ENCODE peak calls at places on chromosomes 11 and 22, in nine cellular contexts. B is heart left ventricle; M is uterus; Y is ovary; I is effector memory CD4-positive, alpha-beta T cell; E is left lung; H is CD4-positive, alpha-beta T cell; J is BE2C; W is H9. F is an unnamed sample.

GRCh38 chr11:117855452-117855851 is 21.0 kb downstream of the FXYD6 start:
- DNase-seq in H (no peak), W (peak; percentile 26), E (no peak), J (no peak), I (no peak), Y (peak; percentile 13), M (peak; percentile 11), B (peak; percentile 4), F (no peak)

GRCh38 chr11:83278351-83278750 is 7.8 kb downstream of the CCDC90B start:
- DNase-seq in I (no peak), Y (no peak), M (no peak), E (no peak), W (no peak), H (no peak), B (no peak), J (no peak), F (no peak)

GRCh38 chr22:37862570-37863325 is 13.5 kb downstream of the EIF3L start:
- DNase-seq in B (no peak), H (no peak), W (no peak), E (no peak), J (no peak), Y (no peak), M (no peak), I (no peak), F (no peak)

GRCh38 chr11:15146271-15147003 is 31.7 kb downstream of the INSC start:
- DNase-seq in E (no peak), J (no peak), W (no peak), Y (no peak), H (no peak), I (no peak), B (no peak), M (no peak), F (no peak)

GRCh38 chr11:116791002-116791812 is 472 bp downstream of the APOA5 start:
- DNase-seq in Y (peak; percentile 87), E (peak; percentile 77), W (peak; percentile 91), J (peak; percentile 87), M (peak; percentile 69), B (peak; percentile 78), H (peak; percentile 71), I (peak; percentile 52), F (peak; percentile 71)

GRCh38 chr11:29224739-29225384 is 792.0 kb downstream of the KCNA4 start:
- DNase-seq in E (no peak), Y (no peak), I (no peak), M (no peak), J (no peak), H (no peak), B (no peak), W (peak; percentile 60), F (no peak)

GRCh38 chr11:64874308-64874707 is 4.1 kb downstream of the EHD1 start:
- DNase-seq in H (peak; percentile 44), W (no peak), I (peak; percentile 52), E (no peak), J (no peak), M (no peak), Y (no peak), B (no peak), F (no peak)

GRCh38 chr11:2150206-2150847 is 10.7 kb downstream of the INS start:
- DNase-seq in Y (no peak), B (no peak), H (no peak), W (no peak), J (no peak), M (no peak), E (no peak), I (no peak), F (no peak)

GRCh38 chr11:60855726-60856633 is at the start of gene PTGDR2:
- DNase-seq in M (no peak), E (no peak), I (no peak), J (no peak), H (no peak), Y (no peak), W (no peak), B (no peak), F (no peak)

GRCh38 chr11:58775066-58775708 is 43.4 kb upstream of the GLYAT start:
- DNase-seq in B (no peak), E (no peak), W (no peak), I (no peak), Y (no peak), H (no peak), M (no peak), J (no peak), F (no peak)

GRCh38 chr11:74682731-74683278 is 48.4 kb downstream of the CHRDL2 start:
- DNase-seq in Y (peak; percentile 23), W (no peak), E (no peak), M (no peak), B (no peak), J (no peak), H (no peak), I (no peak), F (no peak)

GRCh38 chr11:104968856-104969776 is 742 bp upstream of the CASP4 start:
- DNase-seq in Y (peak; percentile 43), M (peak; percentile 21), J (peak; percentile 25), I (no peak), H (no peak), W (peak; percentile 67), E (peak; percentile 34), B (peak; percentile 29), F (no peak)

GRCh38 chr11:48095779-48096470 is 115.6 kb downstream of the PTPRJ start:
- DNase-seq in W (no peak), B (no peak), E (no peak), Y (peak; percentile 56), H (no peak), M (no peak), J (no peak), I (no peak), F (no peak)

GRCh38 chr11:24046731-24047130 is 450.1 kb upstream of the LUZP2 start:
- DNase-seq in M (no peak), I (no peak), E (no peak), H (no peak), B (no peak), Y (no peak), J (no peak), W (no peak), F (no peak)

DNA sequence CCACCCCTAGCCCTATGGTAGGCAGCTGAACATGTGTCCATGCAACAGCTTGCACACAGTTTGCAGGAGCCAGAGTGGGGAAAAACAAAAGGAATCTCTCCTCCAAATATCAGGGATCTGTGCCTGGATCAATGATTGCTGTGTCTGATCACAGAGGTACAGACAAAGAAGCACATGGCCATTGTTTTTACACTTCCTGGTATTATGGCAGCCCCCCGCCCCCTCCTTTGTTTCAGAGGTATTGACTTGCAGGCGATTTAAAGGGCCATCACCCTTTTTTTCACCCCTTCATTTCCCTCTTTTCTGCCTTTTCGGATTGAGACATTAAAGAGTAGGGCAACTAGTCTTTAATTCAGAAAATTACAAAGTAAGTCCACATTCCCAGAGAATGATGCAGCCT is 453.0 kb upstream of the LUZP2 start:
- DNase-seq in M (no peak), J (no peak), H (no peak), B (no peak), W (peak; percentile 28), I (no peak), E (no peak), Y (no peak), F (no peak)
- H3K9me3 ChIP-seq in M (no peaks in the 10 kb centered on the region), J (no peaks in the 10 kb centered on the region), H (no peaks in the 10 kb centered on the region), B (peaks cover 9% of the 10 kb centered on the region), W (no peaks in the 10 kb centered on the region), I (peaks cover 3% of the 10 kb centered on the region), E (no peaks in the 10 kb centered on the region), Y (no peaks in the 10 kb centered on the region), F (no peaks in the 10 kb centered on the region)

GRCh38 chr11:134574947-134575346 is 162.9 kb upstream of the B3GAT1 start:
- DNase-seq in Y (no peak), M (no peak), J (no peak), W (no peak), I (no peak), H (no peak), E (no peak), B (no peak), F (no peak)

GRCh38 chr11:134576286-134576685 is 164.2 kb upstream of the B3GAT1 start:
- DNase-seq in E (no peak), M (no peak), J (no peak), I (no peak), B (no peak), H (no peak), W (no peak), Y (no peak), F (no peak)

GRCh38 chr11:134575504-134576230 is 163.6 kb upstream of the B3GAT1 start:
- DNase-seq in M (no peak), B (no peak), I (no peak), H (no peak), J (no peak), W (no peak), Y (no peak), E (no peak), F (no peak)

GRCh38 chr11:134577801-134578200 is 165.8 kb upstream of the B3GAT1 start:
- DNase-seq in J (no peak), M (no peak), B (no peak), I (no peak), Y (no peak), E (no peak), H (no peak), W (no peak), F (no peak)

DNA sequence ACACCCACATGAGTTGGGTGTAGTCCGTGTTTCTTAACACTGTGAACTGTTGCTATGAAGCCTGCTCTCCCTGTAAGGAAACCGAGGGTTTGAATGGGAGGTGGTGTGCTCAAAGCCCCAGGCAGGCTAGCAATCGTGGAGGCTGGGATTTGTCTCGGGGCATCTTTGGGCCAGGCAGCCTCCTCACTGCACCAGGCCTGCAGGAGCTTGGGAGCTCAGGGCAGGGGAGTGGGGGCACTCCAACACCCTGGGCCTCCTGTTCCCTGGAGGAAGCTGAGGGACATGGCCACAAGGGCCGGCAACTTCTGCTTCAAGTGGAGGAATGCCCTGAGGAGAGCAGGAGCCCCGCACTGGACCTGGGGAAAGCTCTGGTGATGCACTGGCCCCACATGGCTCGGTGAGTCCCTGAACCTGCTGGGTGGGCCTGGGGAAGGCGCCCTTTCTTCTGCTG is 164.7 kb upstream of the B3GAT1 start:
- DNase-seq in Y (no peak), E (no peak), J (no peak), H (no peak), W (no peak), M (no peak), B (no peak), I (no peak), F (no peak)
- H3K9me3 ChIP-seq in Y (no peaks in the 10 kb centered on the region), E (no peaks in the 10 kb centered on the region), J (no peaks in the 10 kb centered on the region), H (no peaks in the 10 kb centered on the region), W (no peaks in the 10 kb centered on the region), M (no peaks in the 10 kb centered on the region), B (no peaks in the 10 kb centered on the region), I (no peaks in the 10 kb centered on the region), F (no peaks in the 10 kb centered on the region)

DNA sequence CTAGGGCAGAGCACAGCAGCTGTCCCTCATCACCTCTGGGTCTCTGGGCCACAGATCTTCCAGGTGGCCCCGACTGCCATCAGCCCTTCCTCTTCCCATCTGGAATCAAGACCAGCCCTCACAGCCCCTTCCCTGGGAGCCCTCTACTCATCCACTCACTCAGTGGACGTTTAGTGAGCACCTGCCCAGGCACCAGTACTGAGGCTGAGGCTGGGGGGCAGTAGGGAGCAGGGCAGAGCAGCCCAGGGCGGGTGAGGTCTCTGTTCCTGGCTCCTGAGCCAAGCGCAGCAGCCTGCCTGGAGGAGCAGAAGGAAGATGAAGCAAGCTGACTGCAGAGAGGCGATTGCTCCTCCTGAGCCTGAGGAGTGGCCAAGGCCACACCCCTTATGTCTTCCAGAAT is 5.5 kb downstream of the MAPK8IP2 start:
- DNase-seq in I (no peak), B (no peak), H (no peak), E (no peak), Y (no peak), M (no peak), J (no peak), W (no peak), F (no peak)
- H3K9me3 ChIP-seq in I (no peaks in the 10 kb centered on the region), B (no peaks in the 10 kb centered on the region), H (no peaks in the 10 kb centered on the region), E (no peaks in the 10 kb centered on the region), Y (no peaks in the 10 kb centered on the region), M (no peaks in the 10 kb centered on the region), J (no peaks in the 10 kb centered on the region), W (no peaks in the 10 kb centered on the region), F (no peaks in the 10 kb centered on the region)

GRCh38 chr22:27462190-27462589 is 339.4 kb downstream of the MN1 start:
- DNase-seq in E (no peak), B (no peak), I (no peak), H (no peak), M (no peak), J (no peak), W (no peak), Y (no peak), F (no peak)
- H3K9me3 ChIP-seq in E (no peaks in the 10 kb centered on the region), B (no peaks in the 10 kb centered on the region), I (no peaks in the 10 kb centered on the region), H (no peaks in the 10 kb centered on the region), M (no peaks in the 10 kb centered on the region), J (no peaks in the 10 kb centered on the region), W (no peaks in the 10 kb centered on the region), Y (no peaks in the 10 kb centered on the region), F (no peaks in the 10 kb centered on the region)